ENCODE peak calls at places on chromosome 5, in nine cellular contexts. W, Z, K, R, T, D, N, G and U are unnamed samples.
A peak's percentile ranks its signal among the peaks of the same experiment; 100 is the strongest.

GRCh38 chr5:143212261-143212660 is 191.2 kb downstream of the NR3C1 start:
- DNase-seq in W (no peak), N (no peak), G (no peak), Z (no peak), D (no peak), T (no peak), R (no peak), K (no peak), U (no peak)

GRCh38 chr5:96683392-96683791 is 21.2 kb downstream of the CAST start:
- DNase-seq in T (no peak), N (no peak), D (no peak), G (no peak), W (no peak), K (no peak), Z (no peak), R (no peak), U (no peak)

GRCh38 chr5:101976933-101977332 is 319.2 kb downstream of the SLCO4C1 start:
- DNase-seq in W (no peak), N (no peak), Z (no peak), T (no peak), K (no peak), D (no peak), G (no peak), R (no peak), U (no peak)

GRCh38 chr5:6411141-6411540 is 32.8 kb upstream of the MED10 start:
- DNase-seq in W (no peak), G (no peak), R (no peak), K (no peak), D (no peak), N (no peak), T (no peak), Z (no peak), U (no peak)

GRCh38 chr5:156219483-156219882 is 107.5 kb upstream of the SGCD start:
- DNase-seq in T (no peak), Z (peak; percentile 46), G (no peak), R (no peak), W (no peak), D (no peak), K (no peak), N (no peak), U (no peak)

GRCh38 chr5:143026380-143026779 is 256.2 kb downstream of the ARHGAP26 start:
- DNase-seq in G (no peak), R (no peak), K (no peak), W (no peak), D (no peak), Z (no peak), N (no peak), T (no peak), U (no peak)

GRCh38 chr5:71601222-71602026 is 14.3 kb downstream of the MCCC2 start:
- DNase-seq in R (peak; percentile 95), K (peak; percentile 51), T (no peak), W (peak; percentile 28), Z (peak; percentile 34), G (peak; percentile 51), N (no peak), D (peak; percentile 98), U (peak; percentile 95)

GRCh38 chr5:82376309-82376708 is 98.2 kb upstream of the RPS23 start:
- DNase-seq in D (no peak), N (no peak), W (no peak), K (no peak), Z (no peak), G (no peak), T (no peak), R (no peak), U (no peak)

GRCh38 chr5:116063950-116064349 is 20.9 kb upstream of the COMMD10 start:
- DNase-seq in G (no peak), D (peak; percentile 2), Z (no peak), N (no peak), R (no peak), K (no peak), W (no peak), T (no peak), U (peak; percentile 7)

GRCh38 chr5:178288373-178289368 is 56.1 kb upstream of the PHYKPL start:
- DNase-seq in T (no peak), R (peak; percentile 56), K (no peak), W (no peak), G (no peak), D (peak; percentile 61), Z (peak; percentile 17), N (peak; percentile 55), U (no peak)

GRCh38 chr5:9924614-9925013 is 294.5 kb upstream of the TAS2R1 start:
- DNase-seq in Z (no peak), G (no peak), K (no peak), R (peak; percentile 99), N (no peak), W (no peak), D (peak; percentile 91), T (no peak), U (peak; percentile 99)

GRCh38 chr5:73296772-73297171 is 123.8 kb downstream of the TMEM174 start:
- DNase-seq in G (no peak), K (no peak), T (no peak), D (peak; percentile 51), N (no peak), Z (no peak), W (no peak), R (peak; percentile 35), U (peak; percentile 65)

GRCh38 chr5:73297430-73297829 is 124.4 kb downstream of the TMEM174 start:
- DNase-seq in W (no peak), G (no peak), Z (no peak), K (no peak), T (no peak), D (no peak), N (no peak), R (no peak), U (no peak)

GRCh38 chr5:73299017-73299630 is 126.1 kb downstream of the TMEM174 start:
- DNase-seq in Z (peak; percentile 18), G (no peak), T (no peak), K (no peak), R (peak; percentile 52), N (no peak), W (no peak), D (peak; percentile 22), U (no peak)

GRCh38 chr5:73299665-73300435 is 126.9 kb downstream of the TMEM174 start:
- DNase-seq in G (no peak), D (no peak), T (no peak), Z (no peak), W (no peak), K (no peak), N (no peak), R (no peak), U (no peak)

DNA sequence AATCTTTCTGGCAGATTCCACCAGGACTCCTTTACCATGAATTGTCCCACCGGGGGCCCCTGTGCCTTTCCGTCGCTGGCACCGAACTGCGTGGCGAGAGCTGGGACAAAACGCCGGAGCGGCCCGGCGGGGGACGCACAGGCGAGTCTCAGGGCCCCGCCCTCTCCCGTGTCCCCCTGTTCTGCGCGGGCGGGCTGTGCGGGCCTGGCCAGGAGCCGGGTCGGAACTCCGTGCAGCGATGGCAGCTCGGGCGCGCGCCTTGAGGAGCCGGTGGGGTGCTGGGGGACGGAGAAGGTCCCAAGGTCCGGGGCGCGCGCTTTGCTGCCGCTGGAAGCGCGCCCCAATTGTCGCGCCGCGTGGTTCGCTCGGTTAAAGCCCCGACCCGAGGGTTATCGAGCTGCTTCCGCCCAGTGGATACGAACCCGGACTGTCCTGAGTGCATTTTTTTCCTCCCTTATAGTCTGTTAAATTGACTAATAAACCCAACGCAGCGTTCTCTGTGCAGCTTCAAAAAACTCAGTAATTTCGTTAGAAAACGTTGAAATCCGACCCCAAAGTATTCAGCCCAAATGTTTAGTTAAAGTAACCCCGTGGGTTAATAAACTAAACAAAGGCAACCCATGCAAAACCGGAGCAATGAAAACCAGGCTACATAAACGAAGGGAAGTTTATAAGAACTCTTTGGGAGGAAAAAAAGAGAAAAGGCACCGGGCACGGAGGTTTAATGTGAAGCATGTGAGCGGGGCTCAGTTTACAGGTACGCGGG is 125.4 kb downstream of the TMEM174 start:
- DNase-seq in G (no peak), T (no peak), Z (no peak), K (no peak), R (no peak), N (no peak), W (no peak), D (peak; percentile 14), U (no peak)
- H3K4me3 ChIP-seq in G (no peak overlapping the region), T (no peak overlapping the region), Z (no peak overlapping the region), K (no peak overlapping the region), R (peak overlapping the region; percentile 69), N (peak overlapping the region; percentile 1), W (peak overlapping the region; percentile 69), D (no peak overlapping the region), U (no peak overlapping the region)

GRCh38 chr5:13831236-13831810 is 113.2 kb downstream of the DNAH5 start:
- DNase-seq in Z (no peak), R (peak; percentile 72), G (no peak), W (no peak), D (peak; percentile 74), T (no peak), K (no peak), N (no peak), U (no peak)
- TF ChIP-seq CTCF in Z (no peak), R (peak; percentile 80), G (no peak), W (no peak), D (peak; percentile 49), T (no peak), K (no peak), N (no peak), U (no peak)

GRCh38 chr5:146203872-146204192 is 427 bp downstream of the RBM27 start:
- DNase-seq in G (no peak), W (no peak), N (no peak), Z (no peak), R (no peak), D (no peak), K (no peak), T (no peak), U (no peak)
- H3K4me3 ChIP-seq in G (peak overlapping the region; percentile 97), W (peak overlapping the region; percentile 91), N (peak overlapping the region; percentile 83), Z (peak overlapping the region; percentile 94), R (peak overlapping the region; percentile 76), D (peak overlapping the region; percentile 91), K (peak overlapping the region; percentile 82), T (peak overlapping the region; percentile 91), U (peak overlapping the region; percentile 91)

DNA sequence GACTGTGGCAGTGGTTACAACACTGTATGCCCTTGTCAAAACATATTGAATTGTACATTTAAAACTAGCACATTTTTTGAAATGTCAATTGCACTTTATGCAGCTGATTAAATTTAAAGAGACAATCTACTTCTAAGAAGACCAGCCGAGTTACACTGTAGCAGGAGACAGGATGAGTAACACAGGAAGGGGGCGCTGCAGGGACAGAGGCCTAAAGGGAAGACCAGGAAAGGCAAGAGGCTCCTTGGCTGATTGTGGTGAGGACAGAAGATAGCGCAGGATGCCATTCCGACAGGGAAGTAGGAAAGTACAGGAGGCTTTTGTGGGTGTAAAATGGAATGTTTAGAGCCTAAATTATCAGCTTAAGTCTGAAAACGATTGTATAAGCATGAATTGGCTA is 28.2 kb upstream of the PPP2R2B start:
- DNase-seq in D (no peak), N (no peak), W (no peak), Z (peak; percentile 40), R (no peak), T (no peak), G (no peak), K (no peak), U (peak; percentile 39)
- TF ChIP-seq CTCF in D (no peak), N (no peak), W (no peak), Z (peak; percentile 41), R (peak; percentile 36), T (no peak), G (no peak), K (no peak), U (peak; percentile 5)